ENCODE peak calls at places on chromosomes 13 and 19, in four cellular contexts. E, A, X and K are unnamed samples. For H3K27me3, the result is how much of the 10 kb centered on the place peaks cover.

GRCh38 chr13:22454586-22454985 is 726.2 kb upstream of the SGCG start:
- DNase-seq in X (no peak), E (no peak), A (no peak), K (no peak)

GRCh38 chr13:68199271-68199670 is 969.1 kb upstream of the PCDH9 start:
- DNase-seq in X (no peak), A (no peak), E (no peak), K (no peak)

GRCh38 chr13:90615767-90616166 is 731.7 kb upstream of the MIR17HG start:
- DNase-seq in X (no peak), E (no peak), A (no peak), K (no peak)

GRCh38 chr19:57587529-57587928 is 3.6 kb downstream of the ZIK1 start:
- DNase-seq in X (peak), A (no peak), E (no peak), K (no peak)

GRCh38 chr19:46211201-46211881 is 18.2 kb upstream of the IGFL1 start:
- DNase-seq in E (no peak), X (no peak), A (no peak), K (no peak)

GRCh38 chr19:31113250-31113685 is 236.0 kb downstream of the TSHZ3 start:
- DNase-seq in X (peak), A (no peak), E (no peak), K (no peak)

GRCh38 chr19:15231256-15231655 is 992 bp downstream of the EPHX3 start:
- DNase-seq in X (no peak), A (no peak), E (no peak), K (no peak)

GRCh38 chr19:39170398-39171231 is 26.1 kb upstream of the NCCRP1 start:
- DNase-seq in E (no peak), A (no peak), X (no peak), K (no peak)

GRCh38 chr13:41827507-41828213 is 133.2 kb downstream of the VWA8 start:
- DNase-seq in A (no peak), X (peak), E (no peak), K (no peak)

GRCh38 chr19:29983568-29983967 is 41.5 kb downstream of the URI1 start:
- DNase-seq in X (no peak), A (no peak), E (no peak), K (no peak)

GRCh38 chr13:93959796-93960533 is 519.5 kb downstream of the DCT start:
- DNase-seq in E (no peak), A (no peak), X (peak), K (no peak)

GRCh38 chr19:10142701-10143375 is 23.1 kb upstream of the EIF3G start:
- DNase-seq in E (peak), A (no peak), X (no peak), K (no peak)

GRCh38 chr19:47778954-47779351 is 450 bp downstream of the SELENOW start:
- DNase-seq in A (peak), X (no peak), E (no peak), K (no peak)

GRCh38 chr13:46385946-46386345 is 1.1 kb downstream of the RUBCNL start:
- DNase-seq in X (no peak), E (no peak), A (no peak), K (no peak)
- H3K27ac ChIP-seq in X (no peak), E (peak), A (no peak), K (no peak)

DNA sequence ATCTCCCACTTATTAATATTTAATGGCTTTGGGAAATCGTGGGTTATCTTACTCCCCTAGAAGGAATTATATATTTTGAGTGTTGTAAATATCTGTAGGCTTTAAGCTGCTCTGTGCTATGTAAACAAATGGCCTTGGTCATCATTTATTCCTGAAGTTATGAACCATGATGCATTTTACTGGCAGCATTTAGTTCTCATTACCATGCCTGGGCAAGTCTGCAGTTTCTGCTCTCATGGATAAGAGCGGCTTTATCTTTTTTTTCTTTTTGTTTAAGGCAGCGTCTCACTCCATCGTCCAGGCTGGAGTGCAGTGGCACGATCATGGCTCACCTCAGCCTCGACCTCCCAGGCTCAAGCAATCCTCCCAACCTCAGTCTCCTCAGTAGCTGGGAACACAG is 156.1 kb downstream of the IRS2 start:
- DNase-seq in E (no peak), X (peak), A (no peak), K (no peak)
- H3K27me3 ChIP-seq in E (under half), X (under half), A (under half), K (under half)

GRCh38 chr19:6275170-6275744 is 4.5 kb downstream of the MLLT1 start:
- DNase-seq in E (no peak), X (no peak), A (no peak), K (no peak)

GRCh38 chr19:6276447-6276846 is 3.3 kb downstream of the MLLT1 start:
- DNase-seq in X (peak), E (no peak), A (peak), K (peak)

GRCh38 chr19:6272913-6273600 is 6.7 kb downstream of the MLLT1 start:
- DNase-seq in X (no peak), E (no peak), A (no peak), K (no peak)

GRCh38 chr19:6273701-6274601 is 5.8 kb downstream of the MLLT1 start:
- DNase-seq in A (peak), E (peak), X (peak), K (peak)

GRCh38 chr19:6274756-6275155 is 5.0 kb downstream of the MLLT1 start:
- DNase-seq in A (no peak), E (no peak), X (no peak), K (no peak)
- H3K27ac ChIP-seq in A (peak), E (peak), X (peak), K (peak)

DNA sequence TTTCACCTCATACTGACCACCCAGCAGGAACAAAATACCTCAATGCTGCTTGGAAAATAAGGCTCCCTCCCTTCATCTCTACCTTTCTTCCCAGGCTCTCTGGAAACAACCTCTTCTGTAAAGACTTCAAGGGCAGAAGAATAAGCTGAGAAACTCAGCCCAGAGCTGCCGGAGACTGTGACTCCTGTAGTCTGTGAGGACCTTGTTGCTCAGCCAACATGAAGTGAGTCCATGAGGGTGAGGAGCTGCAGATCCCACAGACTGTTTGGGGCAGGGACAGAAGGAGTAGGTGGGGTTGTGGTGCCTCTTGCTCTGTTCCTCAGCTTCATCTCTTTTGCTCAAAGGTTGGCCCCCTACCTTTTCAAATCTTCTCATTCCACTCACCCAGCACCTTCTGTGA is 7.8 kb downstream of the LILRA5 start:
- DNase-seq in X (no peak), A (no peak), E (no peak), K (no peak)
- H3K27me3 ChIP-seq in X (under half), A (under half), E (under half), K (under half)

DNA sequence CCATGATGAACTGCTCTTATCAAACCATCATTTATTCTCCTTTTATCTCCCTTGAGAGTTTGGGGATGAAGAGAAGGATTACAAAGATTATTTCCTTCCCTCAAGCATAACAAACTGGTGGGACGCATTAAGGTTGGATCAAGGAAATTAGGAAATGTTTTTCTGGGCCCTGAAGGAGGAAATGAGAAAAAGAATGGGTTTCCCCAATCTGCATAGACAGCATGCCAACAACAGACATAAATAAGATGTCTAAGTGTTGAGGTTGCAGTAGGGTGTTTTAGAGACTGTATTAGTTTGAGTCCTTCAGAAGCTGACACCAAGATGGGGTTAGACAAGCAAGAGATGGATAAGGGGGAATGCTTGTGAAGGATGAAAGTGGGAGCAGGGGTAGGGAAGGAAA is 7.3 kb downstream of the EPSTI1 start:
- DNase-seq in X (no peak), A (no peak), E (no peak), K (no peak)
- H3K27ac ChIP-seq in X (no peak), A (no peak), E (no peak), K (no peak)

DNA sequence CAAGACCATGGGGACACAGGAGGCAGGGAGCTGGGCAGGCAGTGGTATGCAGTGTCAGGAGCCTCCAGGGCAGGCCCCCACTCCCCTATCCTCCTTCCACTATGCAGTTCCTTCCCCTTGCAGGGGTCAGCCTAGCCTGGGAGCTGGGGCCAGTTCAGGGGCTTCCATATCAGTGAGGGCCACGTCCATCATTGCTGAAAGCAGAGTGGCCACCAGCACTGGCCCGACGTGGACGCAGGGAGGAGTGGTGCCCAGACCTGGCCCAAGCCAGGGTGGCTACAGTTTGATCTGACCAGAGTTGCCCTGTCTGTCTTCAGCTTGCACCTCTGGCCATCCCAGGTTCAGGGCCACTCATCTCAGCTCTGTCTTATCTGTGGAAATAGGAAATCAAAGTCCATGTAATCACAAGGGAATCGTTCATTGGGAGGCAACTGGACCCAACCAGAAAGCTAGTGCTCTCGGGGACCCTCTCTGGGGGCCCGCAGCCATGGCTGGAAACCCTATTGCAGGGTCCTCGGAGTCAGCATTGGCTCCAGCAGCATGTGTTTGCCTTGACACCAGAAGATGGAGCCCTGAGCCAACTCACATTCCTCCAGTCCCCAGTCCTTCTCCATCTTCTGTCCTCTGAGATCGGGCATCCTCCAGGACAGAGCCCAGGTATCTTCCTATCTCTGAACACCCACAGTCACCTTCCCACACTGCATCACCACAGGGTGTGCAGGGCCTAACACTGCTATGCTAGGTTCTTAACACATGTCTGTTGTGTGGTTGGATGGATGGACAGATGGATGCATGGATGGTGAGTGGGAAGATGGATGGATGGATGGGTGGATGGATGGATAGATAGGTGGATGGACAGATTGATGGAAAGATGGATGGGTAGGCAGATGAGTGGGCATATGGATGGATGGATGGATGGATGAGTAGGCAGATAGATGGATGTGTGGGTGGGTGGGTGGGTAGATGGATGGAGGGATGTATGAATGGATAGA is 75.7 kb upstream of the KCTD15 start:
- DNase-seq in X (no peak), E (peak), A (no peak), K (no peak)
- H3K27me3 ChIP-seq in X (under half), E (under half), A (half or more), K (under half)

GRCh38 chr19:48954011-48954594 is 572 bp upstream of the BAX start:
- DNase-seq in A (no peak), E (no peak), X (no peak), K (no peak)

GRCh38 chr19:48950830-48951519 is 3.7 kb upstream of the BAX start:
- DNase-seq in X (no peak), A (no peak), E (no peak), K (no peak)

GRCh38 chr19:48946789-48947542 is 7.7 kb upstream of the BAX start:
- DNase-seq in A (no peak), E (no peak), X (no peak), K (no peak)

GRCh38 chr19:48945817-48946216 is 8.9 kb upstream of the BAX start:
- DNase-seq in X (no peak), A (no peak), E (no peak), K (no peak)

DNA sequence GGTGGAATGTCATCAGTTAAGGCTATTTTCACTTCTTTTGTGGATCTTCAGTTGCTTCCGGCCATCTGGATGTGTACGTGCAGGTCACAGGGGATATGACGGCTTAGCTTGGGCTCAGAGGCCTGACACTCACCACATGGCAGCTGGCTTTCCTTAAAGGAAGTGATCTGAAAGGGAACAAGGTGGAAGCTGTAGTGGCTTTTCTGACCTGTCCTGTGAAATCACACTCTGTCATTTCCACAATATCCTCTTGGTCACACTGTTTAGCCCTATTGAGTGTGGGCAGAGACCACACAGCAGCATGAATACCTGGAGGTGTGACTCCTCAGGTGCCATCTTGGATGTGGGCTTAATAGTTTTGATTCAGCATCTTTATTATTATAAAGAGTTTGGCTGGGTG is 4.5 kb upstream of the BAX start:
- DNase-seq in A (no peak), X (no peak), E (no peak), K (no peak)
- H3K27ac ChIP-seq in A (no peak), X (no peak), E (peak), K (no peak)

GRCh38 chr19:34835952-34836351 is 62.9 kb upstream of the ZNF599 start:
- DNase-seq in X (no peak), E (no peak), A (no peak), K (no peak)

GRCh38 chr19:34838753-34839431 is 65.9 kb upstream of the ZNF599 start:
- DNase-seq in X (no peak), E (peak), A (no peak), K (no peak)

GRCh38 chr19:34834513-34834912 is 61.5 kb upstream of the ZNF599 start:
- DNase-seq in X (no peak), A (no peak), E (no peak), K (no peak)

GRCh38 chr19:34838248-34838647 is 65.2 kb upstream of the ZNF599 start:
- DNase-seq in E (no peak), A (no peak), X (no peak), K (no peak)

GRCh38 chr19:34837262-34837661 is 64.2 kb upstream of the ZNF599 start:
- DNase-seq in E (peak), A (peak), X (no peak), K (no peak)
- H3K27me3 ChIP-seq in E (under half), A (under half), X (under half), K (under half)